ENCODE peak calls at places on chromosome 2, in seven cellular contexts. One of them, this sample, is unnamed.

GRCh38 chr2:45786030-45786830 is 134.8 kb downstream of the PRKCE start:
- DNase-seq in GM23248: no peak
- DNase-seq in PC-3: no peak
- DNase-seq in SK-N-MC: no peak
- DNase-seq in fibroblast of lung: no peak
- DNase-seq in neural progenitor cell: no peak
- DNase-seq in mammary epithelial cell: no peak
- DNase-seq in this sample: no peak

GRCh38 chr2:33502025-33502424 is 25.6 kb downstream of the RASGRP3 start:
- DNase-seq in mammary epithelial cell: no peak
- DNase-seq in SK-N-MC: no peak
- DNase-seq in fibroblast of lung: no peak
- DNase-seq in neural progenitor cell: no peak
- DNase-seq in GM23248: no peak
- DNase-seq in PC-3: no peak
- DNase-seq in this sample: no peak

GRCh38 chr2:227653419-227653818 is 13.2 kb upstream of the SCYGR5 start:
- DNase-seq in GM23248: peak
- DNase-seq in PC-3: no peak
- DNase-seq in mammary epithelial cell: peak
- DNase-seq in SK-N-MC: no peak
- DNase-seq in neural progenitor cell: no peak
- DNase-seq in fibroblast of lung: peak
- DNase-seq in this sample: no peak

GRCh38 chr2:17160594-17160993 is 357.6 kb downstream of the RAD51AP2 start:
- DNase-seq in mammary epithelial cell: no peak
- DNase-seq in neural progenitor cell: no peak
- DNase-seq in GM23248: no peak
- DNase-seq in PC-3: no peak
- DNase-seq in SK-N-MC: no peak
- DNase-seq in fibroblast of lung: no peak
- DNase-seq in this sample: no peak

GRCh38 chr2:75896779-75897366 is 186.2 kb upstream of the GCFC2 start:
- DNase-seq in mammary epithelial cell: peak
- DNase-seq in GM23248: peak
- DNase-seq in SK-N-MC: peak
- DNase-seq in fibroblast of lung: no peak
- DNase-seq in neural progenitor cell: peak
- DNase-seq in PC-3: peak
- DNase-seq in this sample: no peak

GRCh38 chr2:112463256-112463655 is 18.7 kb upstream of the TTL start:
- DNase-seq in GM23248: no peak
- DNase-seq in neural progenitor cell: no peak
- DNase-seq in fibroblast of lung: no peak
- DNase-seq in mammary epithelial cell: no peak
- DNase-seq in PC-3: no peak
- DNase-seq in SK-N-MC: no peak
- DNase-seq in this sample: no peak

GRCh38 chr2:28802975-28803429 is 7.6 kb upstream of the SPDYA start:
- DNase-seq in fibroblast of lung: peak
- DNase-seq in PC-3: peak
- DNase-seq in GM23248: peak
- DNase-seq in neural progenitor cell: no peak
- DNase-seq in mammary epithelial cell: no peak
- DNase-seq in SK-N-MC: peak
- DNase-seq in this sample: peak

GRCh38 chr2:179273461-179273962 is 8.9 kb upstream of the SESTD1 start:
- DNase-seq in GM23248: no peak
- DNase-seq in neural progenitor cell: no peak
- DNase-seq in mammary epithelial cell: no peak
- DNase-seq in PC-3: no peak
- DNase-seq in SK-N-MC: no peak
- DNase-seq in fibroblast of lung: peak
- DNase-seq in this sample: no peak

GRCh38 chr2:29196792-29197788 is 81.9 kb downstream of the CLIP4 start:
- DNase-seq in GM23248: peak
- DNase-seq in SK-N-MC: no peak
- DNase-seq in neural progenitor cell: peak
- DNase-seq in PC-3: peak
- DNase-seq in mammary epithelial cell: peak
- DNase-seq in fibroblast of lung: peak
- DNase-seq in this sample: peak

GRCh38 chr2:220076734-220077133 is 449.3 kb downstream of the SLC4A3 start:
- DNase-seq in fibroblast of lung: peak
- DNase-seq in GM23248: peak
- DNase-seq in neural progenitor cell: peak
- DNase-seq in mammary epithelial cell: peak
- DNase-seq in SK-N-MC: no peak
- DNase-seq in PC-3: peak
- DNase-seq in this sample: no peak

GRCh38 chr2:72289283-72289682 is 141.6 kb upstream of the CYP26B1 start:
- DNase-seq in neural progenitor cell: no peak
- DNase-seq in SK-N-MC: no peak
- DNase-seq in PC-3: peak
- DNase-seq in fibroblast of lung: peak
- DNase-seq in GM23248: peak
- DNase-seq in mammary epithelial cell: no peak
- DNase-seq in this sample: no peak

GRCh38 chr2:203681978-203682377 is 24.5 kb upstream of the CD28 start:
- DNase-seq in mammary epithelial cell: peak
- DNase-seq in fibroblast of lung: no peak
- DNase-seq in SK-N-MC: no peak
- DNase-seq in PC-3: peak
- DNase-seq in neural progenitor cell: no peak
- DNase-seq in GM23248: peak
- DNase-seq in this sample: no peak

GRCh38 chr2:215771241-215771640 is 242.1 kb downstream of the MREG start:
- DNase-seq in fibroblast of lung: peak
- DNase-seq in GM23248: no peak
- DNase-seq in mammary epithelial cell: no peak
- DNase-seq in neural progenitor cell: no peak
- DNase-seq in PC-3: no peak
- DNase-seq in SK-N-MC: no peak
- DNase-seq in this sample: no peak

GRCh38 chr2:183032200-183032794 is 6.0 kb downstream of the NCKAP1 start:
- DNase-seq in neural progenitor cell: no peak
- DNase-seq in mammary epithelial cell: peak
- DNase-seq in GM23248: peak
- DNase-seq in PC-3: no peak
- DNase-seq in SK-N-MC: no peak
- DNase-seq in fibroblast of lung: peak
- DNase-seq in this sample: no peak

GRCh38 chr2:218995972-218996644 is 2.9 kb upstream of the CRYBA2 start:
- DNase-seq in GM23248: peak
- DNase-seq in fibroblast of lung: peak
- DNase-seq in PC-3: peak
- DNase-seq in mammary epithelial cell: peak
- DNase-seq in SK-N-MC: no peak
- DNase-seq in neural progenitor cell: peak
- DNase-seq in this sample: no peak
- TF ChIP-seq EZH2 in GM23248: no peak
- TF ChIP-seq EZH2 in fibroblast of lung: peak
- TF ChIP-seq EZH2 in PC-3: no peak
- TF ChIP-seq EZH2 in mammary epithelial cell: no peak
- TF ChIP-seq EZH2 in SK-N-MC: no peak
- TF ChIP-seq EZH2 in neural progenitor cell: peak
- TF ChIP-seq EZH2 in this sample: no peak

GRCh38 chr2:11344342-11344955 is at the start of gene ROCK2:
- DNase-seq in PC-3: peak
- DNase-seq in GM23248: peak
- DNase-seq in SK-N-MC: no peak
- DNase-seq in fibroblast of lung: peak
- DNase-seq in mammary epithelial cell: peak
- DNase-seq in neural progenitor cell: peak
- DNase-seq in this sample: no peak
- TF ChIP-seq EZH2 in PC-3: no peak
- TF ChIP-seq EZH2 in GM23248: no peak
- TF ChIP-seq EZH2 in SK-N-MC: no peak
- TF ChIP-seq EZH2 in fibroblast of lung: no peak
- TF ChIP-seq EZH2 in mammary epithelial cell: no peak
- TF ChIP-seq EZH2 in neural progenitor cell: no peak
- TF ChIP-seq EZH2 in this sample: no peak

DNA sequence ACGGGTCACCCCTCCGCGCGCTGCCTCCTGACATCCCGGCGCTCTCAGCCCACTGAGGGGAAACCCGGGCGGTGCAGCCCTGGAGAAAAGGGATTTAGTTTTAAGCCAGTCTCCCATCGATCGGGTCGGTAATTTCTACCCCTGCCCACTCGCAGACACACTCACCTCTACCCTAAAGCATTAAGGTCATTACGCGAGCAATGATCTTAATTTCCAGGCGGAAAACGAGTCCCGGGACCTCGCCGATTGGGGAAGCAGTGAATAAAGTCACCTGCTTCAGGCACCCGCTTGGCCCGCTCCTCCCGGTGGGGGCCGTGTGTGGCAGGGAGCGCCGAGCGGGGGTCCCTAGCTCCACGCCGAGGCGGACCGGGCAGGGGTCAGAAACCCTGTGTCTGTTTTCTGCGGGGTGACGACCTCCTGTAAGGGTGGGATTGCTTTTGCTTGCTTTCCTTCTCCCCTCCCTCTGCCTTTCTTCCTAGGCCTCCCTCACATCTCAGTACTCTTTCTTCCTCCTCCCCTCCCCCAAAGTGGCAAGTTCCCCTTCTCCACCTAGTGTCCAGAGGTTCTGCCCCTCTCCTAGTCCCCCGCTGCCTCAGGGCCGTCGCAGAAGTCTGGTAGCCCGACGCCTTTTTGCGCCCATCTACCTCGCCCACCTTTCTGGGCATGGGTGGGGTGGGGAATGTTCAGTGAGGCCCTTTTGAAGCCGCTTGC is 142.6 kb downstream of the MEIS1 start:
- DNase-seq in GM23248: no peak
- DNase-seq in fibroblast of lung: peak
- DNase-seq in mammary epithelial cell: no peak
- DNase-seq in PC-3: no peak
- DNase-seq in SK-N-MC: no peak
- DNase-seq in neural progenitor cell: peak
- DNase-seq in this sample: no peak
- TF ChIP-seq EZH2 in GM23248: no peak
- TF ChIP-seq EZH2 in fibroblast of lung: no peak
- TF ChIP-seq EZH2 in mammary epithelial cell: no peak
- TF ChIP-seq EZH2 in PC-3: no peak
- TF ChIP-seq EZH2 in SK-N-MC: no peak
- TF ChIP-seq EZH2 in neural progenitor cell: no peak
- TF ChIP-seq EZH2 in this sample: peak

GRCh38 chr2:172092716-172093415 is 7.6 kb downstream of the DLX1 start:
- DNase-seq in SK-N-MC: no peak
- DNase-seq in PC-3: no peak
- DNase-seq in GM23248: no peak
- DNase-seq in neural progenitor cell: peak
- DNase-seq in mammary epithelial cell: no peak
- DNase-seq in fibroblast of lung: no peak
- DNase-seq in this sample: no peak

GRCh38 chr2:172095146-172095904 is 7.4 kb downstream of the DLX2 start:
- DNase-seq in neural progenitor cell: peak
- DNase-seq in GM23248: peak
- DNase-seq in mammary epithelial cell: peak
- DNase-seq in fibroblast of lung: peak
- DNase-seq in PC-3: peak
- DNase-seq in SK-N-MC: no peak
- DNase-seq in this sample: no peak

GRCh38 chr2:172091626-172092566 is 6.6 kb downstream of the DLX1 start:
- DNase-seq in neural progenitor cell: peak
- DNase-seq in PC-3: no peak
- DNase-seq in SK-N-MC: no peak
- DNase-seq in mammary epithelial cell: no peak
- DNase-seq in fibroblast of lung: no peak
- DNase-seq in GM23248: no peak
- DNase-seq in this sample: no peak

GRCh38 chr2:172094319-172095145 is 8.2 kb downstream of the DLX2 start:
- DNase-seq in SK-N-MC: no peak
- DNase-seq in PC-3: peak
- DNase-seq in neural progenitor cell: peak
- DNase-seq in fibroblast of lung: no peak
- DNase-seq in mammary epithelial cell: no peak
- DNase-seq in GM23248: peak
- DNase-seq in this sample: no peak

DNA sequence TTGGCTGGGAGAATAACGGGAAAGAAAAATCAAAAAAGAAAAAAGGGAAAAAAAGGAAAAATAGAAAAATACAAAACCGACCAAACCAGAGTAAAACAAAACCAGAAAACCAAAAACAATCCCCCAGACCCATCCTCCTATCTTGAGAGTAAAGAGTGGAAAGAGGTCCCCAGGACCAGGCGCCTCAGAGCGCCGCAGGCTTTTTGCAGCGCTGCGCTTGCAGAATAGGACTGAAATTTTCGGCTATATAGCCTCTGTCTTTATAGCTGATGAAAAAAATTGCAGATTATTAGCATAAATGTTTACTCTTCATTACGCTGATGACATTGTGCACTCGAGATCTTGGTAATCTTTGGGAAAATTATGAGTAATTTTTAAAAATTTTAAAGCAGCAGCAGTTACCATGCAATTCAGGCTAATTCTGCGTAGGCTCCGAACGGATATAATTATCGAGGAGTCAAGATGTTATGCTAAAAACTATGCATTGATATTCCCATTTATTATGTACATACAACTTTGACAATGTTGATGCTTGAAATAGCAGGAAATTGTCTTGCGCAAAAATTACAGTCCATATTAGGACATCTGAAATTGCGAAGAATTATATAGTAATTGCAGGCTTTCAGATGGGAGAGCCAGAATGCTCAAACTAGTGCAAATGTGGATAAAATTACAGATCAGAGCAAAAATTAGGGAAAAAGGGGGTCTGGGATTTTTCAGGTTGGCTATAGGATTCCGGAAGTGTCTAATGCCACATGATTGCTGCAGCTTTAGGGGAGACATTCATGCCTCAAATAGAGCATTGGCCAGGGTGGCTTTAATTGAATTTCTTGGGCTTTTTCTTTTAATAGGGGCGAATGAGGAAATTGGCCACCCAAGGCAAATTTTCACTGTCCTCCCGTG is 8.4 kb downstream of the DLX1 start:
- DNase-seq in fibroblast of lung: no peak
- DNase-seq in GM23248: no peak
- DNase-seq in mammary epithelial cell: no peak
- DNase-seq in SK-N-MC: peak
- DNase-seq in neural progenitor cell: peak
- DNase-seq in PC-3: no peak
- DNase-seq in this sample: no peak
- TF ChIP-seq EZH2 in fibroblast of lung: peak
- TF ChIP-seq EZH2 in GM23248: peak
- TF ChIP-seq EZH2 in mammary epithelial cell: no peak
- TF ChIP-seq EZH2 in SK-N-MC: no peak
- TF ChIP-seq EZH2 in neural progenitor cell: peak
- TF ChIP-seq EZH2 in PC-3: no peak
- TF ChIP-seq EZH2 in this sample: peak

GRCh38 chr2:218993345-218994315 is at the start of gene CRYBA2:
- DNase-seq in mammary epithelial cell: no peak
- DNase-seq in neural progenitor cell: peak
- DNase-seq in GM23248: peak
- DNase-seq in fibroblast of lung: no peak
- DNase-seq in SK-N-MC: no peak
- DNase-seq in PC-3: peak
- DNase-seq in this sample: no peak
- TF ChIP-seq EZH2 in mammary epithelial cell: no peak
- TF ChIP-seq EZH2 in neural progenitor cell: peak
- TF ChIP-seq EZH2 in GM23248: peak
- TF ChIP-seq EZH2 in fibroblast of lung: peak
- TF ChIP-seq EZH2 in SK-N-MC: no peak
- TF ChIP-seq EZH2 in PC-3: no peak
- TF ChIP-seq EZH2 in this sample: peak